ENCODE peak calls at places on chromosomes 6 and 20, in seven cellular contexts. C, X, W, F, B, O and M are unnamed samples.

GRCh38 chr6:113893866-113894265 is 36.7 kb downstream of the MARCKS start:
- DNase-seq in C (peak), X (peak), W (no peak), F (peak), B (no peak), O (peak), M (no peak)

GRCh38 chr6:50270427-50270826 is 220.7 kb upstream of the DEFB112 start:
- DNase-seq in C (no peak), X (no peak), W (no peak), F (no peak), B (no peak), O (no peak), M (no peak)

GRCh38 chr20:51387125-51387865 is 155.2 kb downstream of the NFATC2 start:
- DNase-seq in C (no peak), X (no peak), W (no peak), F (no peak), B (no peak), O (no peak), M (no peak)

GRCh38 chr6:70059047-70059719 is 192.8 kb downstream of the COL19A1 start:
- DNase-seq in C (no peak), X (no peak), W (no peak), F (no peak), B (no peak), O (no peak), M (no peak)

GRCh38 chr6:13486679-13487121 is 700 bp downstream of the GFOD1 start:
- DNase-seq in C (peak), X (peak), W (peak), F (peak), B (peak), O (peak), M (peak)

GRCh38 chr20:57902478-57902877 is 192.7 kb upstream of the PMEPA1 start:
- DNase-seq in C (peak), X (peak), W (peak), F (peak), B (no peak), O (peak), M (peak)

GRCh38 chr20:57450419-57450818 is 59.2 kb downstream of the RBM38 start:
- DNase-seq in C (peak), X (no peak), W (peak), F (peak), B (no peak), O (peak), M (no peak)

GRCh38 chr6:29376003-29376402 is 912 bp upstream of the OR12D3 start:
- DNase-seq in C (no peak), X (peak), W (peak), F (peak), B (no peak), O (no peak), M (no peak)

GRCh38 chr20:61052195-61052594 is 199.9 kb upstream of the CDH4 start:
- DNase-seq in C (no peak), X (no peak), W (no peak), F (no peak), B (no peak), O (no peak), M (no peak)

GRCh38 chr6:28606424-28607391 is 81.0 kb downstream of the GPX5 start:
- DNase-seq in C (peak), X (peak), W (peak), F (peak), B (no peak), O (peak), M (peak)

GRCh38 chr20:57474191-57474590 is 50.7 kb downstream of the CTCFL start:
- DNase-seq in C (no peak), X (no peak), W (no peak), F (no peak), B (no peak), O (no peak), M (no peak)

GRCh38 chr6:125904871-125905270 is 51.7 kb upstream of the HINT3 start:
- DNase-seq in C (no peak), X (peak), W (peak), F (no peak), B (no peak), O (peak), M (peak)

GRCh38 chr20:42430059-42430458 is 759.6 kb downstream of the PTPRT start:
- DNase-seq in C (no peak), X (no peak), W (no peak), F (no peak), B (no peak), O (no peak), M (no peak)

GRCh38 chr20:25566821-25567220 is 18.5 kb downstream of the NINL start:
- DNase-seq in C (no peak), X (no peak), W (no peak), F (no peak), B (no peak), O (no peak), M (no peak)

GRCh38 chr20:6740096-6740495 is 27.4 kb upstream of the BMP2 start:
- DNase-seq in C (no peak), X (no peak), W (no peak), F (no peak), B (no peak), O (no peak), M (no peak)

GRCh38 chr6:104788400-104788799 is 71.3 kb downstream of the HACE1 start:
- DNase-seq in C (no peak), X (no peak), W (no peak), F (no peak), B (no peak), O (no peak), M (no peak)

GRCh38 chr6:150627601-150628012 is 27.9 kb downstream of the PLEKHG1 start:
- DNase-seq in C (peak), X (peak), W (peak), F (peak), B (no peak), O (peak), M (peak)

GRCh38 chr6:126180585-126180984 is 159.3 kb upstream of the CENPW start:
- DNase-seq in C (peak), X (peak), W (peak), F (peak), B (no peak), O (peak), M (peak)

GRCh38 chr20:40713508-40713907 is 24.5 kb upstream of the MAFB start:
- DNase-seq in C (no peak), X (no peak), W (no peak), F (no peak), B (no peak), O (no peak), M (no peak)

GRCh38 chr6:47651505-47651944 is 46.9 kb upstream of the ADGRF4 start:
- DNase-seq in C (peak), X (peak), W (peak), F (peak), B (no peak), O (peak), M (peak)

GRCh38 chr6:7240351-7240750 is 72.6 kb downstream of the SSR1 start:
- DNase-seq in C (no peak), X (no peak), W (no peak), F (no peak), B (no peak), O (no peak), M (no peak)

GRCh38 chr20:37202267-37202943 is 23.1 kb upstream of the MROH8 start:
- DNase-seq in C (peak), X (peak), W (peak), F (peak), B (peak), O (peak), M (peak)

GRCh38 chr6:90701146-90701781 is 114.4 kb upstream of the MAP3K7 start:
- DNase-seq in C (no peak), X (no peak), W (no peak), F (no peak), B (no peak), O (no peak), M (no peak)

GRCh38 chr6:129637340-129638054 is 72.5 kb downstream of the ARHGAP18 start:
- DNase-seq in C (no peak), X (no peak), W (peak), F (no peak), B (no peak), O (no peak), M (no peak)

GRCh38 chr6:10386756-10387654 is 27.9 kb downstream of the TFAP2A start:
- DNase-seq in C (no peak), X (no peak), W (no peak), F (no peak), B (no peak), O (no peak), M (no peak)

GRCh38 chr20:48463916-48464315 is 363.9 kb downstream of the PREX1 start:
- DNase-seq in C (peak), X (peak), W (peak), F (peak), B (no peak), O (peak), M (no peak)

GRCh38 chr6:139369568-139370046 is 4.8 kb downstream of the CITED2 start:
- DNase-seq in C (peak), X (peak), W (peak), F (peak), B (no peak), O (peak), M (peak)

GRCh38 chr6:88141641-88142298 is 24.4 kb downstream of the CNR1 start:
- DNase-seq in C (no peak), X (no peak), W (no peak), F (no peak), B (no peak), O (no peak), M (no peak)

GRCh38 chr6:75492769-75493168 is 831 bp downstream of the FILIP1 start:
- DNase-seq in C (no peak), X (no peak), W (no peak), F (no peak), B (no peak), O (no peak), M (no peak)

GRCh38 chr6:75491302-75491701 is 2.3 kb downstream of the FILIP1 start:
- DNase-seq in C (no peak), X (no peak), W (no peak), F (no peak), B (no peak), O (no peak), M (no peak)

GRCh38 chr6:75494290-75494689 is 690 bp upstream of the FILIP1 start:
- DNase-seq in C (no peak), X (no peak), W (no peak), F (no peak), B (no peak), O (no peak), M (no peak)

GRCh38 chr6:75489025-75489424 is 4.6 kb downstream of the FILIP1 start:
- DNase-seq in C (peak), X (no peak), W (no peak), F (peak), B (no peak), O (peak), M (peak)

GRCh38 chr6:75493400-75494064 is at the start of gene FILIP1:
- DNase-seq in C (peak), X (peak), W (no peak), F (peak), B (no peak), O (no peak), M (peak)
- H3K4me3 ChIP-seq in C (peak), X (no peak), W (no peak), F (peak), B (no peak), O (peak), M (no peak)

GRCh38 chr6:165661416-165662001 is 1.5 kb downstream of the PDE10A start:
- DNase-seq in C (peak), X (no peak), W (no peak), F (peak), B (no peak), O (no peak), M (peak)

GRCh38 chr6:165662671-165663282 is at the start of gene PDE10A:
- DNase-seq in C (peak), X (no peak), W (no peak), F (peak), B (no peak), O (peak), M (peak)

GRCh38 chr6:165663283-165663735 is 268 bp upstream of the PDE10A start:
- DNase-seq in C (peak), X (peak), W (peak), F (peak), B (no peak), O (peak), M (peak)

GRCh38 chr6:165660881-165661415 is 2.1 kb downstream of the PDE10A start:
- DNase-seq in C (no peak), X (no peak), W (no peak), F (no peak), B (no peak), O (no peak), M (no peak)

GRCh38 chr6:165662041-165662491 is 975 bp downstream of the PDE10A start:
- DNase-seq in C (peak), X (no peak), W (no peak), F (peak), B (no peak), O (peak), M (peak)
- H3K4me3 ChIP-seq in C (no peak), X (no peak), W (peak), F (peak), B (no peak), O (no peak), M (peak)

DNA sequence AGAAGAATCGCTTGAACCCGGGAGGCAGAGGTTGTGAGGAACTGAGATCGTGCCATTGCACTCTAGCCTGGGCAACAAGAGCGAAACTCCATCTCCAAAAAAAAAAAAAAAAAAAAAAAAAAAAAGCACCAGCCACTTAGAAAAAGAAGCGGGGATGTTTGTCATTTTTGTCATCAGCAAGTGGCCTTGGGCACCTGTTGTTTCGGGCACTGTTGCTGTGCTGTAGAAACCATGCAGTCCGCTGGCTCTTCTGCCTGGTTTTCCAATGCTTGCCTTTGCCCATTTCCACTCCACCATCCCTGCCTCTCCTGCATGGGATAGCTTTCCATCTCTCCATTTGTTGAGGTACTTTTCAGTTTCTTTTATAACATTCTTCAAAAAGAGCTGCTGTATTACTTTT is 129.3 kb downstream of the ARID1B start:
- DNase-seq in C (no peak), X (no peak), W (no peak), F (no peak), B (no peak), O (no peak), M (no peak)
- H3K4me3 ChIP-seq in C (no peak), X (no peak), W (no peak), F (no peak), B (no peak), O (no peak), M (no peak)

GRCh38 chr6:149213829-149214228 is 103.7 kb upstream of the TAB2 start:
- DNase-seq in C (peak), X (no peak), W (peak), F (peak), B (no peak), O (peak), M (no peak)
- H3K4me3 ChIP-seq in C (no peak), X (no peak), W (no peak), F (no peak), B (no peak), O (no peak), M (no peak)

GRCh38 chr20:21509597-21510331 is 4.1 kb downstream of the NKX2-2 start:
- DNase-seq in C (peak), X (peak), W (no peak), F (peak), B (no peak), O (peak), M (peak)
- H3K4me3 ChIP-seq in C (peak), X (peak), W (no peak), F (no peak), B (peak), O (peak), M (peak)

GRCh38 chr6:3282461-3283236 is 23.9 kb downstream of the PSMG4 start:
- DNase-seq in C (no peak), X (no peak), W (no peak), F (no peak), B (peak), O (peak), M (no peak)
- H3K4me3 ChIP-seq in C (no peak), X (no peak), W (no peak), F (no peak), B (no peak), O (no peak), M (no peak)

DNA sequence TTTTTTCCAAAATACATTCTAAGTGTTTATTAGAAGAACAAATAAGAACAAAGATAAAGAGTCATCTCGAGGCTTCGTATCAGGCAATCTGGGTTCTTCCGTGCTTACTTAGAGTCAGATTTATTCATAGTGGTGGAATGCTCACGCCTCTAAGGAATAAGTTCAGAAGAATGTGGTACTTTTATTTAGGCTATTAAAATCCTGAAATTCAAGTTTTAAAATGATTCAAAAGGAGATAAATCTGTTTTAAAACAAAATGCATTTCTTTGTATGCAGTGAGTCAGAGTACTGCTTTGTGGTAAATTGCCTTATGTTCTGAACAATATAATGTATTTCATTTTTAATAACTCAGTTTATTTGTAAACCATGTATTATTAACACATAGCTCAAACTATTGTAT is 89.1 kb downstream of the FUT9 start:
- DNase-seq in C (no peak), X (no peak), W (peak), F (no peak), B (no peak), O (no peak), M (no peak)
- H3K4me3 ChIP-seq in C (no peak), X (no peak), W (no peak), F (no peak), B (no peak), O (no peak), M (no peak)

GRCh38 chr6:44225579-44226325 is 2.4 kb downstream of the SLC29A1 start:
- DNase-seq in C (no peak), X (no peak), W (no peak), F (no peak), B (no peak), O (no peak), M (no peak)

GRCh38 chr6:44224978-44225330 is 1.6 kb downstream of the SLC29A1 start:
- DNase-seq in C (no peak), X (no peak), W (no peak), F (no peak), B (no peak), O (no peak), M (no peak)

GRCh38 chr6:44228031-44228430 is 4.6 kb downstream of the SLC29A1 start:
- DNase-seq in C (no peak), X (no peak), W (no peak), F (no peak), B (no peak), O (no peak), M (no peak)

GRCh38 chr6:44227138-44227770 is 3.9 kb downstream of the SLC29A1 start:
- DNase-seq in C (peak), X (no peak), W (no peak), F (no peak), B (no peak), O (no peak), M (no peak)

DNA sequence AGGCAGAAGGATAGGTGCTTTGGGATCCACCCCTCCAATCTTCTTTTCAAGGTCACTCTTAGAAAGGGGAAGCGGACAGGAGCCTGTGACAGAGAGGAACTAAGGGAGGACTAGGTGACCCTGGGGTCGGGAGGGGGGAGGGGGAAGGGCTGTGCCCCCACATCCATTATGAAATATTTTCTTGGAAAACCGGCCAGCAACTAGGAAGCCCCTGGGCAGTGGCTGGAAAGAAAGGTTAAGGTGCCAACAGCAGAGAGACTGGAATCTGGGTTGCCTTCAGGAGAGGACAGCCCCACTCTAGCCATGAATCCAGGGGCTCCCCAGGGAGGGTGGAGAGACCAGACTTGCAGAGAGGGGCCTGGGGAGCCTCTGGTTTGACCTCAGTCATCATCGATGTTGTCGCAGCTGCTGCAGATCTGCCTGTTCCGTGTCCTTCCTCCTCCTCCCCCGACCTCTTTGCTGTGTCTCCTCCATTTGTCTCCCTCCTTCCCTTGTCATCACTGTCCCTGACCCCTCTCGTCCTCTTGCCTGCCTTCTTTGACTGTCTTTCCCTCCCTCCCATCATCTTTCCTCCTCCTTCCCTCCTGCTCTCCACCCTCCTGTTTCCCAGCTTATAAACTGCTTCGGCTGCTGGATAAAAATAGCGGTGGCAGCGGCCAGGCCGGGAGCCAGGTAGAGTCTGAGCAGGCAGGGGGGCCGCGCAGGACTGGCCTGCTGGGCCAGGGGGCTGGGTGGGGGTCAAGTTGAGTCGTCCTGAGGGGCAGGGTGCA is 3.2 kb downstream of the SLC29A1 start:
- DNase-seq in C (no peak), X (no peak), W (no peak), F (no peak), B (no peak), O (no peak), M (no peak)
- H3K4me3 ChIP-seq in C (no peak), X (no peak), W (no peak), F (no peak), B (no peak), O (no peak), M (no peak)

GRCh38 chr6:108157234-108157971 is 8.4 kb upstream of the NR2E1 start:
- DNase-seq in C (no peak), X (no peak), W (no peak), F (no peak), B (no peak), O (no peak), M (no peak)
- H3K4me3 ChIP-seq in C (no peak), X (no peak), W (peak), F (no peak), B (no peak), O (no peak), M (no peak)